ENCODE peak calls at places on chromosome 7, in six cellular contexts. B is vagina, S is suprapubic skin, N is GM23338, U is K562, K is HCT116. D is an unnamed sample.

GRCh38 chr7:8765374-8765773 is 332.0 kb downstream of the NXPH1 start:
- DNase-seq in B (no peak), S (no peak), N (no peak), U (peak), K (no peak), D (no peak)

GRCh38 chr7:152363798-152364197 is 72.0 kb downstream of the KMT2C start:
- DNase-seq in B (no peak), S (no peak), N (no peak), U (no peak), K (no peak), D (no peak)

GRCh38 chr7:36286241-36286640 is 103.4 kb upstream of the ANLN start:
- DNase-seq in B (no peak), S (no peak), N (no peak), U (no peak), K (no peak), D (no peak)

GRCh38 chr7:112149734-112150133 is 56.5 kb downstream of the DOCK4 start:
- DNase-seq in B (no peak), S (no peak), N (no peak), U (no peak), K (no peak), D (no peak)

GRCh38 chr7:149285581-149285975 is 23.6 kb downstream of the ZNF783 start:
- DNase-seq in B (no peak), S (no peak), N (peak), U (peak), K (no peak), D (no peak)

GRCh38 chr7:94620703-94621118 is 35.2 kb downstream of the SGCE start:
- DNase-seq in B (no peak), S (peak), N (no peak), U (no peak), K (peak), D (no peak)

GRCh38 chr7:53340220-53340619 is 304.8 kb downstream of the POM121L12 start:
- DNase-seq in B (no peak), S (no peak), N (peak), U (no peak), K (no peak), D (no peak)

GRCh38 chr7:51316666-51317581 is at the start of gene COBL:
- DNase-seq in B (no peak), S (no peak), N (peak), U (peak), K (no peak), D (no peak)

GRCh38 chr7:151378011-151378410 is 31.8 kb downstream of the WDR86 start:
- DNase-seq in B (no peak), S (no peak), N (no peak), U (no peak), K (no peak), D (peak)

GRCh38 chr7:30690011-30690410 is 7.8 kb upstream of the CRHR2 start:
- DNase-seq in B (no peak), S (no peak), N (no peak), U (no peak), K (no peak), D (no peak)

GRCh38 chr7:148650232-148650858 is 48.4 kb upstream of the CUL1 start:
- DNase-seq in B (no peak), S (no peak), N (no peak), U (no peak), K (no peak), D (no peak)

GRCh38 chr7:24024689-24025088 is 259.3 kb upstream of the NPY start:
- DNase-seq in B (no peak), S (no peak), N (no peak), U (no peak), K (no peak), D (no peak)

GRCh38 chr7:12222889-12223579 is 11.9 kb downstream of the TMEM106B start:
- DNase-seq in B (no peak), S (no peak), N (no peak), U (no peak), K (no peak), D (no peak)

GRCh38 chr7:154947604-154948003 is 55.3 kb downstream of the PAXIP1 start:
- DNase-seq in B (no peak), S (no peak), N (peak), U (no peak), K (no peak), D (no peak)

GRCh38 chr7:34247468-34247867 is 342.1 kb downstream of the BMPER start:
- DNase-seq in B (no peak), S (no peak), N (no peak), U (no peak), K (no peak), D (no peak)

GRCh38 chr7:79713281-79713680 is 259.8 kb upstream of the MAGI2 start:
- DNase-seq in B (no peak), S (no peak), N (no peak), U (no peak), K (no peak), D (no peak)

GRCh38 chr7:77354484-77354883 is 61.7 kb downstream of the GSAP start:
- DNase-seq in B (no peak), S (no peak), N (no peak), U (no peak), K (no peak), D (no peak)

GRCh38 chr7:89584896-89585295 is 569.4 kb upstream of the STEAP1 start:
- DNase-seq in B (no peak), S (no peak), N (no peak), U (no peak), K (no peak), D (no peak)

GRCh38 chr7:75650062-75650461 is 88.7 kb downstream of the HIP1 start:
- DNase-seq in B (no peak), S (no peak), N (peak), U (peak), K (no peak), D (no peak)

GRCh38 chr7:118573065-118573464 is 348.6 kb downstream of the ANKRD7 start:
- DNase-seq in B (no peak), S (no peak), N (no peak), U (no peak), K (no peak), D (no peak)

GRCh38 chr7:86815556-86815955 is 171.8 kb downstream of the GRM3 start:
- DNase-seq in B (no peak), S (no peak), N (no peak), U (no peak), K (no peak), D (no peak)

GRCh38 chr7:84624927-84625326 is 430.3 kb upstream of the SEMA3A start:
- DNase-seq in B (no peak), S (no peak), N (no peak), U (no peak), K (no peak), D (no peak)

GRCh38 chr7:25970381-25970780 is 181.6 kb upstream of the NFE2L3 start:
- DNase-seq in B (no peak), S (no peak), N (no peak), U (no peak), K (no peak), D (no peak)

GRCh38 chr7:94431620-94432295 is 37.1 kb downstream of the COL1A2 start:
- DNase-seq in B (no peak), S (no peak), N (no peak), U (no peak), K (no peak), D (no peak)

GRCh38 chr7:108263364-108263951 is 133.3 kb upstream of the LAMB4 start:
- DNase-seq in B (no peak), S (no peak), N (no peak), U (no peak), K (no peak), D (no peak)

GRCh38 chr7:139644191-139644590 is 120.7 kb downstream of the CLEC2L start:
- DNase-seq in B (no peak), S (no peak), N (no peak), U (no peak), K (no peak), D (no peak)

GRCh38 chr7:107680478-107680877 is 19.9 kb downstream of the SLC26A4 start:
- DNase-seq in B (no peak), S (no peak), N (no peak), U (no peak), K (no peak), D (no peak)

GRCh38 chr7:18221377-18222290 is 194.0 kb upstream of the PRPS1L1 start:
- DNase-seq in B (no peak), S (no peak), N (no peak), U (no peak), K (no peak), D (no peak)

GRCh38 chr7:141451232-141451631 is 100.0 kb upstream of the AGK start:
- DNase-seq in B (no peak), S (no peak), N (no peak), U (no peak), K (no peak), D (no peak)

GRCh38 chr7:16921151-16921550 is 39.4 kb upstream of the AGR3 start:
- DNase-seq in B (no peak), S (no peak), N (no peak), U (no peak), K (no peak), D (no peak)

GRCh38 chr7:2724453-2725177 is 36.6 kb downstream of the AMZ1 start:
- DNase-seq in B (no peak), S (peak), N (no peak), U (no peak), K (no peak), D (no peak)

GRCh38 chr7:3943265-3943664 is 642.2 kb downstream of the SDK1 start:
- DNase-seq in B (no peak), S (no peak), N (peak), U (no peak), K (no peak), D (no peak)

GRCh38 chr7:66642186-66642585 is 13.5 kb downstream of the KCTD7 start:
- DNase-seq in B (no peak), S (no peak), N (no peak), U (no peak), K (no peak), D (no peak)

GRCh38 chr7:66183700-66184099 is 21.4 kb upstream of the TPST1 start:
- DNase-seq in B (no peak), S (no peak), N (no peak), U (no peak), K (no peak), D (no peak)

GRCh38 chr7:143046334-143046935 is 5.7 kb upstream of the OR6V1 start:
- DNase-seq in B (no peak), S (no peak), N (no peak), U (no peak), K (no peak), D (no peak)

GRCh38 chr7:149624006-149624405 is 126.4 kb upstream of the ZNF746 start:
- DNase-seq in B (no peak), S (no peak), N (peak), U (peak), K (no peak), D (peak)

GRCh38 chr7:5595545-5596045 is 172.0 kb upstream of the TNRC18 start:
- DNase-seq in B (no peak), S (no peak), N (no peak), U (peak), K (no peak), D (no peak)

GRCh38 chr7:5594616-5595544 is 171.2 kb upstream of the TNRC18 start:
- DNase-seq in B (no peak), S (no peak), N (peak), U (peak), K (no peak), D (no peak)

GRCh38 chr7:5589819-5590595 is 166.4 kb upstream of the TNRC18 start:
- DNase-seq in B (no peak), S (no peak), N (no peak), U (no peak), K (no peak), D (no peak)

GRCh38 chr7:5590596-5591546 is 167.2 kb upstream of the TNRC18 start:
- DNase-seq in B (no peak), S (no peak), N (no peak), U (no peak), K (no peak), D (no peak)

GRCh38 chr7:5591547-5591899 is 167.9 kb upstream of the TNRC18 start:
- DNase-seq in B (no peak), S (peak), N (peak), U (peak), K (no peak), D (no peak)
- TF ChIP-seq POLR2AphosphoS5 in B (no peak), S (no peak), N (no peak), U (no peak), K (peak), D (no peak)

GRCh38 chr7:157426463-157427301 is 89.9 kb downstream of the DNAJB6 start:
- DNase-seq in B (no peak), S (no peak), N (no peak), U (no peak), K (no peak), D (no peak)

GRCh38 chr7:157423886-157424565 is 87.2 kb downstream of the DNAJB6 start:
- DNase-seq in B (no peak), S (no peak), N (no peak), U (no peak), K (no peak), D (no peak)

GRCh38 chr7:157425761-157426160 is 89.0 kb downstream of the DNAJB6 start:
- DNase-seq in B (no peak), S (no peak), N (no peak), U (no peak), K (no peak), D (no peak)

GRCh38 chr7:157423348-157423747 is 86.5 kb downstream of the DNAJB6 start:
- DNase-seq in B (no peak), S (no peak), N (no peak), U (no peak), K (no peak), D (no peak)

DNA sequence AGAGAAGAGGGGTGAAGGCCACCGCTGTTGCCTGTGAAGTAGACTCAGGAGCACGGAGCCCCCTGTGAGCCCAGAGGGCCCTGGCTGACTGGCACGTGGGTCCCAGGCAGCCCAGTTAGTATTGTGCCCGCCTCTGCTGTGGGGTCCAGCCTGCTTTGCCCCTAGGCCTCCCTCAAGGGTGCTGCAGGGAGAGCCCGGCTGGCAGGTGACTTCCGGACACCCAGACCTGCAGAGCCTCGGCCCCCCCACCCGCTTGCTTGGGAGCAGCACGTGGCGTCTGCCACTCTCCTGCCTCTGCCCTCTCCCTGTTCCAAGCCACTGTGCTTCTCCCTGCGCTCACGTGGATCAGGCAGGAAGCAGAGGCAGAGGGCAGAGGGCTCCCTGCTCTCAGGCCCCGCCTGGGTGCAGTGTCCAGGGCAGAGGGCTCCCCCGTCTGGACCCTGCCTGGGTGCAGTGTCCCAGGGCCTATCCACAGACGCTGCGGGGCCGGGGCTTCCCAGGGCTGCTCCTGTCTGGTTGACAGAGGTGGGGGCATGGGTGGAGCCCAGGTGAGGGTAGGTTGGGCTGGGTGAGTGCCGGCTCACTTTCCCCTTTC is 88.4 kb downstream of the DNAJB6 start:
- DNase-seq in B (no peak), S (no peak), N (no peak), U (peak), K (no peak), D (no peak)
- TF ChIP-seq POLR2AphosphoS5 in B (no peak), S (no peak), N (no peak), U (no peak), K (no peak), D (no peak)

DNA sequence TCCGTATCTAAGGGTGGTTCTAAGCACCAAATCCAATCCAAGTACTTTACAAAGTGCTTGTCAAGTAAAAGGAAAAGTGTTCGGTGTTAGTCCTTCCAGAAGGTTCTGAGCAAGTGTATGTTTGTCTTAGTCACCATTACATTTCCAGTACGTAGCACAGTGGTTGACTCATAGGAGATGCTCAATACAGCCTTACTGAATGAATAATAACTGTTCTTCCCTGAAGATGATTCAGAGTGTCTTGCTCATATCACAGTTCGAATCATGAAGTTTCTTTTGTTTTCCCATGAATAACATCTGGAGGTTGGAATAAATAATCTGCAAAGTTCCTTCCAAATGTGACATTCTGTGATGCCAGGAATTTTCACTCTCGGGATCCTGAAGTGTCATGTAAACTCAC is 53.4 kb downstream of the WNT2 start:
- DNase-seq in B (peak), S (no peak), N (no peak), U (no peak), K (peak), D (no peak)
- TF ChIP-seq POLR2AphosphoS5 in B (peak), S (no peak), N (no peak), U (no peak), K (no peak), D (no peak)

GRCh38 chr7:128774029-128774689 is 1.4 kb downstream of the OPN1SW start:
- DNase-seq in B (no peak), S (no peak), N (no peak), U (no peak), K (no peak), D (no peak)

GRCh38 chr7:128770238-128770637 is 5.4 kb downstream of the OPN1SW start:
- DNase-seq in B (no peak), S (no peak), N (no peak), U (no peak), K (no peak), D (no peak)

GRCh38 chr7:128774921-128775320 is 673 bp downstream of the OPN1SW start:
- DNase-seq in B (no peak), S (no peak), N (no peak), U (no peak), K (no peak), D (no peak)

GRCh38 chr7:128775744-128776474 is at the start of gene OPN1SW:
- DNase-seq in B (no peak), S (no peak), N (no peak), U (no peak), K (no peak), D (no peak)

GRCh38 chr7:128773604-128774003 is 2.0 kb downstream of the OPN1SW start:
- DNase-seq in B (no peak), S (no peak), N (no peak), U (no peak), K (no peak), D (no peak)
- TF ChIP-seq POLR2AphosphoS5 in B (no peak), S (no peak), N (no peak), U (no peak), K (no peak), D (peak)

GRCh38 chr7:116511552-116512523 is 12.3 kb downstream of the CAV2 start:
- DNase-seq in B (no peak), S (no peak), N (no peak), U (peak), K (peak), D (no peak)
- TF ChIP-seq POLR2AphosphoS5 in B (peak), S (no peak), N (no peak), U (no peak), K (peak), D (no peak)

GRCh38 chr7:103074519-103075336 is at the start of the genes ARMC10 and FBXL13:
- DNase-seq in B (peak), S (peak), N (peak), U (peak), K (peak), D (peak)
- TF ChIP-seq POLR2AphosphoS5 in B (peak), S (peak), N (peak), U (peak), K (peak), D (peak)

D was measured in GM12891.